ENCODE peak calls at places on chromosomes 11 and 22, in seven cellular contexts. One of them, this sample, is unnamed.

GRCh38 chr22:28442264-28442950 is 237.2 kb downstream of the TTC28 start:
- DNase-seq in tibial artery: peak
- DNase-seq in stimulated activated naive B cell treated with anti-CD40 and anti-IgM and Interleukin-4, amounts not matched to agents 10 μg/mL and 1 μg/mL and 100 μg/mL, for 72 hours: peak
- DNase-seq in mesenchymal stem cell: peak
- DNase-seq in omental fat pad: no peak
- DNase-seq in activated effector memory CD4-positive, alpha-beta T cell treated with anti-CD3 and anti-CD28 coated beads, Interleukin-2, amount 50 U/mL, for 16 hours: peak
- DNase-seq in caudate nucleus: peak
- DNase-seq in this sample: peak

GRCh38 chr22:24822471-24822870 is 16.5 kb downstream of the SGSM1 start:
- DNase-seq in tibial artery: no peak
- DNase-seq in stimulated activated naive B cell treated with anti-CD40 and anti-IgM and Interleukin-4, amounts not matched to agents 10 μg/mL and 1 μg/mL and 100 μg/mL, for 72 hours: no peak
- DNase-seq in mesenchymal stem cell: no peak
- DNase-seq in omental fat pad: no peak
- DNase-seq in activated effector memory CD4-positive, alpha-beta T cell treated with anti-CD3 and anti-CD28 coated beads, Interleukin-2, amount 50 U/mL, for 16 hours: no peak
- DNase-seq in caudate nucleus: no peak
- DNase-seq in this sample: peak

GRCh38 chr11:72352859-72353551 is 81.3 kb downstream of the CLPB start:
- DNase-seq in tibial artery: no peak
- DNase-seq in stimulated activated naive B cell treated with anti-CD40 and anti-IgM and Interleukin-4, amounts not matched to agents 10 μg/mL and 1 μg/mL and 100 μg/mL, for 72 hours: no peak
- DNase-seq in mesenchymal stem cell: peak
- DNase-seq in omental fat pad: no peak
- DNase-seq in activated effector memory CD4-positive, alpha-beta T cell treated with anti-CD3 and anti-CD28 coated beads, Interleukin-2, amount 50 U/mL, for 16 hours: no peak
- DNase-seq in caudate nucleus: no peak
- DNase-seq in this sample: no peak

GRCh38 chr11:35135222-35135621 is 3.7 kb upstream of the CD44 start:
- DNase-seq in tibial artery: no peak
- DNase-seq in stimulated activated naive B cell treated with anti-CD40 and anti-IgM and Interleukin-4, amounts not matched to agents 10 μg/mL and 1 μg/mL and 100 μg/mL, for 72 hours: no peak
- DNase-seq in mesenchymal stem cell: peak
- DNase-seq in omental fat pad: no peak
- DNase-seq in activated effector memory CD4-positive, alpha-beta T cell treated with anti-CD3 and anti-CD28 coated beads, Interleukin-2, amount 50 U/mL, for 16 hours: no peak
- DNase-seq in caudate nucleus: no peak
- DNase-seq in this sample: peak

GRCh38 chr22:39739338-39740027 is 154.1 kb downstream of the ENTHD1 start:
- DNase-seq in tibial artery: no peak
- DNase-seq in stimulated activated naive B cell treated with anti-CD40 and anti-IgM and Interleukin-4, amounts not matched to agents 10 μg/mL and 1 μg/mL and 100 μg/mL, for 72 hours: no peak
- DNase-seq in mesenchymal stem cell: no peak
- DNase-seq in omental fat pad: no peak
- DNase-seq in activated effector memory CD4-positive, alpha-beta T cell treated with anti-CD3 and anti-CD28 coated beads, Interleukin-2, amount 50 U/mL, for 16 hours: no peak
- DNase-seq in caudate nucleus: no peak
- DNase-seq in this sample: no peak

GRCh38 chr11:59787816-59788215 is 22.8 kb downstream of the MRPL16 start:
- DNase-seq in tibial artery: no peak
- DNase-seq in stimulated activated naive B cell treated with anti-CD40 and anti-IgM and Interleukin-4, amounts not matched to agents 10 μg/mL and 1 μg/mL and 100 μg/mL, for 72 hours: no peak
- DNase-seq in mesenchymal stem cell: peak
- DNase-seq in omental fat pad: no peak
- DNase-seq in activated effector memory CD4-positive, alpha-beta T cell treated with anti-CD3 and anti-CD28 coated beads, Interleukin-2, amount 50 U/mL, for 16 hours: no peak
- DNase-seq in caudate nucleus: no peak
- DNase-seq in this sample: no peak

GRCh38 chr22:27752771-27753170 is 48.8 kb downstream of the MN1 start:
- DNase-seq in tibial artery: peak
- DNase-seq in stimulated activated naive B cell treated with anti-CD40 and anti-IgM and Interleukin-4, amounts not matched to agents 10 μg/mL and 1 μg/mL and 100 μg/mL, for 72 hours: no peak
- DNase-seq in mesenchymal stem cell: peak
- DNase-seq in omental fat pad: no peak
- DNase-seq in activated effector memory CD4-positive, alpha-beta T cell treated with anti-CD3 and anti-CD28 coated beads, Interleukin-2, amount 50 U/mL, for 16 hours: no peak
- DNase-seq in caudate nucleus: no peak
- DNase-seq in this sample: no peak

GRCh38 chr11:74713686-74714085 is 17.5 kb downstream of the CHRDL2 start:
- DNase-seq in tibial artery: no peak
- DNase-seq in stimulated activated naive B cell treated with anti-CD40 and anti-IgM and Interleukin-4, amounts not matched to agents 10 μg/mL and 1 μg/mL and 100 μg/mL, for 72 hours: no peak
- DNase-seq in mesenchymal stem cell: no peak
- DNase-seq in omental fat pad: no peak
- DNase-seq in activated effector memory CD4-positive, alpha-beta T cell treated with anti-CD3 and anti-CD28 coated beads, Interleukin-2, amount 50 U/mL, for 16 hours: no peak
- DNase-seq in caudate nucleus: no peak
- DNase-seq in this sample: no peak

GRCh38 chr11:63682045-63682915 is 980 bp downstream of the RTN3 start:
- DNase-seq in tibial artery: peak
- DNase-seq in stimulated activated naive B cell treated with anti-CD40 and anti-IgM and Interleukin-4, amounts not matched to agents 10 μg/mL and 1 μg/mL and 100 μg/mL, for 72 hours: no peak
- DNase-seq in mesenchymal stem cell: peak
- DNase-seq in omental fat pad: no peak
- DNase-seq in activated effector memory CD4-positive, alpha-beta T cell treated with anti-CD3 and anti-CD28 coated beads, Interleukin-2, amount 50 U/mL, for 16 hours: no peak
- DNase-seq in caudate nucleus: peak
- DNase-seq in this sample: peak

GRCh38 chr11:94774345-94774744 is 6.2 kb downstream of the AMOTL1 start:
- DNase-seq in tibial artery: no peak
- DNase-seq in stimulated activated naive B cell treated with anti-CD40 and anti-IgM and Interleukin-4, amounts not matched to agents 10 μg/mL and 1 μg/mL and 100 μg/mL, for 72 hours: no peak
- DNase-seq in mesenchymal stem cell: peak
- DNase-seq in omental fat pad: no peak
- DNase-seq in activated effector memory CD4-positive, alpha-beta T cell treated with anti-CD3 and anti-CD28 coated beads, Interleukin-2, amount 50 U/mL, for 16 hours: no peak
- DNase-seq in caudate nucleus: no peak
- DNase-seq in this sample: no peak

GRCh38 chr11:35518766-35519165 is 6.7 kb downstream of the PAMR1 start:
- DNase-seq in tibial artery: no peak
- DNase-seq in stimulated activated naive B cell treated with anti-CD40 and anti-IgM and Interleukin-4, amounts not matched to agents 10 μg/mL and 1 μg/mL and 100 μg/mL, for 72 hours: no peak
- DNase-seq in mesenchymal stem cell: no peak
- DNase-seq in omental fat pad: no peak
- DNase-seq in activated effector memory CD4-positive, alpha-beta T cell treated with anti-CD3 and anti-CD28 coated beads, Interleukin-2, amount 50 U/mL, for 16 hours: no peak
- DNase-seq in caudate nucleus: no peak
- DNase-seq in this sample: no peak

GRCh38 chr11:26675233-26675928 is 46.5 kb downstream of the SLC5A12 start:
- DNase-seq in tibial artery: no peak
- DNase-seq in stimulated activated naive B cell treated with anti-CD40 and anti-IgM and Interleukin-4, amounts not matched to agents 10 μg/mL and 1 μg/mL and 100 μg/mL, for 72 hours: no peak
- DNase-seq in mesenchymal stem cell: no peak
- DNase-seq in omental fat pad: no peak
- DNase-seq in activated effector memory CD4-positive, alpha-beta T cell treated with anti-CD3 and anti-CD28 coated beads, Interleukin-2, amount 50 U/mL, for 16 hours: no peak
- DNase-seq in caudate nucleus: no peak
- DNase-seq in this sample: no peak

GRCh38 chr11:2592559-2593392 is 107.0 kb downstream of the KCNQ1OT1 start:
- DNase-seq in tibial artery: no peak
- DNase-seq in stimulated activated naive B cell treated with anti-CD40 and anti-IgM and Interleukin-4, amounts not matched to agents 10 μg/mL and 1 μg/mL and 100 μg/mL, for 72 hours: no peak
- DNase-seq in mesenchymal stem cell: no peak
- DNase-seq in omental fat pad: no peak
- DNase-seq in activated effector memory CD4-positive, alpha-beta T cell treated with anti-CD3 and anti-CD28 coated beads, Interleukin-2, amount 50 U/mL, for 16 hours: no peak
- DNase-seq in caudate nucleus: no peak
- DNase-seq in this sample: no peak

GRCh38 chr11:93741882-93742226 is 382 bp downstream of the C11orf54 start:
- DNase-seq in tibial artery: no peak
- DNase-seq in stimulated activated naive B cell treated with anti-CD40 and anti-IgM and Interleukin-4, amounts not matched to agents 10 μg/mL and 1 μg/mL and 100 μg/mL, for 72 hours: no peak
- DNase-seq in mesenchymal stem cell: peak
- DNase-seq in omental fat pad: no peak
- DNase-seq in activated effector memory CD4-positive, alpha-beta T cell treated with anti-CD3 and anti-CD28 coated beads, Interleukin-2, amount 50 U/mL, for 16 hours: no peak
- DNase-seq in caudate nucleus: no peak
- DNase-seq in this sample: peak

GRCh38 chr11:28836285-28837081 is 728.3 kb downstream of the METTL15 start:
- DNase-seq in tibial artery: no peak
- DNase-seq in stimulated activated naive B cell treated with anti-CD40 and anti-IgM and Interleukin-4, amounts not matched to agents 10 μg/mL and 1 μg/mL and 100 μg/mL, for 72 hours: no peak
- DNase-seq in mesenchymal stem cell: peak
- DNase-seq in omental fat pad: no peak
- DNase-seq in activated effector memory CD4-positive, alpha-beta T cell treated with anti-CD3 and anti-CD28 coated beads, Interleukin-2, amount 50 U/mL, for 16 hours: no peak
- DNase-seq in caudate nucleus: no peak
- DNase-seq in this sample: no peak

GRCh38 chr11:17351510-17352176 is at the start of gene NCR3LG1:
- DNase-seq in tibial artery: peak
- DNase-seq in stimulated activated naive B cell treated with anti-CD40 and anti-IgM and Interleukin-4, amounts not matched to agents 10 μg/mL and 1 μg/mL and 100 μg/mL, for 72 hours: peak
- DNase-seq in mesenchymal stem cell: peak
- DNase-seq in omental fat pad: peak
- DNase-seq in activated effector memory CD4-positive, alpha-beta T cell treated with anti-CD3 and anti-CD28 coated beads, Interleukin-2, amount 50 U/mL, for 16 hours: peak
- DNase-seq in caudate nucleus: peak
- DNase-seq in this sample: peak

GRCh38 chr11:77981346-77981947 is 13.0 kb downstream of the INTS4 start:
- DNase-seq in tibial artery: no peak
- DNase-seq in stimulated activated naive B cell treated with anti-CD40 and anti-IgM and Interleukin-4, amounts not matched to agents 10 μg/mL and 1 μg/mL and 100 μg/mL, for 72 hours: no peak
- DNase-seq in mesenchymal stem cell: no peak
- DNase-seq in omental fat pad: no peak
- DNase-seq in activated effector memory CD4-positive, alpha-beta T cell treated with anti-CD3 and anti-CD28 coated beads, Interleukin-2, amount 50 U/mL, for 16 hours: no peak
- DNase-seq in caudate nucleus: no peak
- DNase-seq in this sample: no peak

GRCh38 chr11:118845369-118845768 is 38.3 kb upstream of the CXCR5 start:
- DNase-seq in tibial artery: no peak
- DNase-seq in stimulated activated naive B cell treated with anti-CD40 and anti-IgM and Interleukin-4, amounts not matched to agents 10 μg/mL and 1 μg/mL and 100 μg/mL, for 72 hours: no peak
- DNase-seq in mesenchymal stem cell: peak
- DNase-seq in omental fat pad: no peak
- DNase-seq in activated effector memory CD4-positive, alpha-beta T cell treated with anti-CD3 and anti-CD28 coated beads, Interleukin-2, amount 50 U/mL, for 16 hours: no peak
- DNase-seq in caudate nucleus: no peak
- DNase-seq in this sample: no peak

GRCh38 chr22:36329217-36330078 is 58.3 kb downstream of the MYH9 start:
- DNase-seq in tibial artery: peak
- DNase-seq in stimulated activated naive B cell treated with anti-CD40 and anti-IgM and Interleukin-4, amounts not matched to agents 10 μg/mL and 1 μg/mL and 100 μg/mL, for 72 hours: peak
- DNase-seq in mesenchymal stem cell: peak
- DNase-seq in omental fat pad: no peak
- DNase-seq in activated effector memory CD4-positive, alpha-beta T cell treated with anti-CD3 and anti-CD28 coated beads, Interleukin-2, amount 50 U/mL, for 16 hours: peak
- DNase-seq in caudate nucleus: no peak
- DNase-seq in this sample: peak

GRCh38 chr11:61817471-61818202 is 834 bp upstream of the FADS1 start:
- DNase-seq in tibial artery: no peak
- DNase-seq in stimulated activated naive B cell treated with anti-CD40 and anti-IgM and Interleukin-4, amounts not matched to agents 10 μg/mL and 1 μg/mL and 100 μg/mL, for 72 hours: no peak
- DNase-seq in mesenchymal stem cell: no peak
- DNase-seq in omental fat pad: no peak
- DNase-seq in activated effector memory CD4-positive, alpha-beta T cell treated with anti-CD3 and anti-CD28 coated beads, Interleukin-2, amount 50 U/mL, for 16 hours: no peak
- DNase-seq in caudate nucleus: no peak
- DNase-seq in this sample: no peak

GRCh38 chr22:25829237-25829636 is 87.2 kb downstream of the MYO18B start:
- DNase-seq in tibial artery: no peak
- DNase-seq in stimulated activated naive B cell treated with anti-CD40 and anti-IgM and Interleukin-4, amounts not matched to agents 10 μg/mL and 1 μg/mL and 100 μg/mL, for 72 hours: no peak
- DNase-seq in mesenchymal stem cell: no peak
- DNase-seq in omental fat pad: no peak
- DNase-seq in activated effector memory CD4-positive, alpha-beta T cell treated with anti-CD3 and anti-CD28 coated beads, Interleukin-2, amount 50 U/mL, for 16 hours: no peak
- DNase-seq in caudate nucleus: no peak
- DNase-seq in this sample: no peak

GRCh38 chr11:34631737-34632104 is 10.8 kb downstream of the EHF start:
- DNase-seq in tibial artery: no peak
- DNase-seq in stimulated activated naive B cell treated with anti-CD40 and anti-IgM and Interleukin-4, amounts not matched to agents 10 μg/mL and 1 μg/mL and 100 μg/mL, for 72 hours: no peak
- DNase-seq in mesenchymal stem cell: no peak
- DNase-seq in omental fat pad: no peak
- DNase-seq in activated effector memory CD4-positive, alpha-beta T cell treated with anti-CD3 and anti-CD28 coated beads, Interleukin-2, amount 50 U/mL, for 16 hours: no peak
- DNase-seq in caudate nucleus: no peak
- DNase-seq in this sample: peak

GRCh38 chr11:65575568-65576231 is at the start of gene EHBP1L1:
- DNase-seq in tibial artery: peak
- DNase-seq in stimulated activated naive B cell treated with anti-CD40 and anti-IgM and Interleukin-4, amounts not matched to agents 10 μg/mL and 1 μg/mL and 100 μg/mL, for 72 hours: peak
- DNase-seq in mesenchymal stem cell: peak
- DNase-seq in omental fat pad: no peak
- DNase-seq in activated effector memory CD4-positive, alpha-beta T cell treated with anti-CD3 and anti-CD28 coated beads, Interleukin-2, amount 50 U/mL, for 16 hours: peak
- DNase-seq in caudate nucleus: peak
- DNase-seq in this sample: peak

GRCh38 chr22:47293368-47294221 is 531.1 kb downstream of the TBC1D22A start:
- DNase-seq in tibial artery: peak
- DNase-seq in stimulated activated naive B cell treated with anti-CD40 and anti-IgM and Interleukin-4, amounts not matched to agents 10 μg/mL and 1 μg/mL and 100 μg/mL, for 72 hours: no peak
- DNase-seq in mesenchymal stem cell: no peak
- DNase-seq in omental fat pad: no peak
- DNase-seq in activated effector memory CD4-positive, alpha-beta T cell treated with anti-CD3 and anti-CD28 coated beads, Interleukin-2, amount 50 U/mL, for 16 hours: no peak
- DNase-seq in caudate nucleus: no peak
- DNase-seq in this sample: no peak

GRCh38 chr11:120867531-120867930 is 156.4 kb upstream of the TBCEL start:
- DNase-seq in tibial artery: no peak
- DNase-seq in stimulated activated naive B cell treated with anti-CD40 and anti-IgM and Interleukin-4, amounts not matched to agents 10 μg/mL and 1 μg/mL and 100 μg/mL, for 72 hours: no peak
- DNase-seq in mesenchymal stem cell: no peak
- DNase-seq in omental fat pad: no peak
- DNase-seq in activated effector memory CD4-positive, alpha-beta T cell treated with anti-CD3 and anti-CD28 coated beads, Interleukin-2, amount 50 U/mL, for 16 hours: no peak
- DNase-seq in caudate nucleus: no peak
- DNase-seq in this sample: no peak

GRCh38 chr11:115206365-115207022 is 297.7 kb downstream of the CADM1 start:
- DNase-seq in tibial artery: no peak
- DNase-seq in stimulated activated naive B cell treated with anti-CD40 and anti-IgM and Interleukin-4, amounts not matched to agents 10 μg/mL and 1 μg/mL and 100 μg/mL, for 72 hours: no peak
- DNase-seq in mesenchymal stem cell: no peak
- DNase-seq in omental fat pad: no peak
- DNase-seq in activated effector memory CD4-positive, alpha-beta T cell treated with anti-CD3 and anti-CD28 coated beads, Interleukin-2, amount 50 U/mL, for 16 hours: no peak
- DNase-seq in caudate nucleus: no peak
- DNase-seq in this sample: no peak

GRCh38 chr11:65917434-65918210 is 1.2 kb downstream of the C11orf68 start:
- DNase-seq in tibial artery: no peak
- DNase-seq in stimulated activated naive B cell treated with anti-CD40 and anti-IgM and Interleukin-4, amounts not matched to agents 10 μg/mL and 1 μg/mL and 100 μg/mL, for 72 hours: no peak
- DNase-seq in mesenchymal stem cell: no peak
- DNase-seq in omental fat pad: no peak
- DNase-seq in activated effector memory CD4-positive, alpha-beta T cell treated with anti-CD3 and anti-CD28 coated beads, Interleukin-2, amount 50 U/mL, for 16 hours: no peak
- DNase-seq in caudate nucleus: no peak
- DNase-seq in this sample: no peak

GRCh38 chr11:12961615-12962014 is 47.5 kb upstream of the RASSF10 start:
- DNase-seq in tibial artery: no peak
- DNase-seq in stimulated activated naive B cell treated with anti-CD40 and anti-IgM and Interleukin-4, amounts not matched to agents 10 μg/mL and 1 μg/mL and 100 μg/mL, for 72 hours: no peak
- DNase-seq in mesenchymal stem cell: no peak
- DNase-seq in omental fat pad: no peak
- DNase-seq in activated effector memory CD4-positive, alpha-beta T cell treated with anti-CD3 and anti-CD28 coated beads, Interleukin-2, amount 50 U/mL, for 16 hours: no peak
- DNase-seq in caudate nucleus: no peak
- DNase-seq in this sample: no peak

GRCh38 chr22:47196881-47197701 is 434.6 kb downstream of the TBC1D22A start:
- DNase-seq in tibial artery: no peak
- DNase-seq in stimulated activated naive B cell treated with anti-CD40 and anti-IgM and Interleukin-4, amounts not matched to agents 10 μg/mL and 1 μg/mL and 100 μg/mL, for 72 hours: no peak
- DNase-seq in mesenchymal stem cell: no peak
- DNase-seq in omental fat pad: peak
- DNase-seq in activated effector memory CD4-positive, alpha-beta T cell treated with anti-CD3 and anti-CD28 coated beads, Interleukin-2, amount 50 U/mL, for 16 hours: peak
- DNase-seq in caudate nucleus: no peak
- DNase-seq in this sample: no peak

GRCh38 chr22:22210375-22210774 is 34.2 kb upstream of the VPREB1 start:
- DNase-seq in tibial artery: no peak
- DNase-seq in stimulated activated naive B cell treated with anti-CD40 and anti-IgM and Interleukin-4, amounts not matched to agents 10 μg/mL and 1 μg/mL and 100 μg/mL, for 72 hours: peak
- DNase-seq in mesenchymal stem cell: no peak
- DNase-seq in omental fat pad: no peak
- DNase-seq in activated effector memory CD4-positive, alpha-beta T cell treated with anti-CD3 and anti-CD28 coated beads, Interleukin-2, amount 50 U/mL, for 16 hours: peak
- DNase-seq in caudate nucleus: peak
- DNase-seq in this sample: peak

GRCh38 chr22:49705631-49706352 is 121.9 kb downstream of the BRD1 start:
- DNase-seq in tibial artery: no peak
- DNase-seq in stimulated activated naive B cell treated with anti-CD40 and anti-IgM and Interleukin-4, amounts not matched to agents 10 μg/mL and 1 μg/mL and 100 μg/mL, for 72 hours: no peak
- DNase-seq in mesenchymal stem cell: no peak
- DNase-seq in omental fat pad: no peak
- DNase-seq in activated effector memory CD4-positive, alpha-beta T cell treated with anti-CD3 and anti-CD28 coated beads, Interleukin-2, amount 50 U/mL, for 16 hours: peak
- DNase-seq in caudate nucleus: no peak
- DNase-seq in this sample: no peak

GRCh38 chr22:26890870-26891269 is 233.5 kb downstream of the MIAT start:
- DNase-seq in tibial artery: no peak
- DNase-seq in stimulated activated naive B cell treated with anti-CD40 and anti-IgM and Interleukin-4, amounts not matched to agents 10 μg/mL and 1 μg/mL and 100 μg/mL, for 72 hours: no peak
- DNase-seq in mesenchymal stem cell: no peak
- DNase-seq in omental fat pad: no peak
- DNase-seq in activated effector memory CD4-positive, alpha-beta T cell treated with anti-CD3 and anti-CD28 coated beads, Interleukin-2, amount 50 U/mL, for 16 hours: no peak
- DNase-seq in caudate nucleus: no peak
- DNase-seq in this sample: no peak

This sample was measured in body of pancreas.